ENCODE peak calls at places on chromosomes 13 and 19, in nine cellular contexts. Q is stimulated activated CD4-positive, alpha-beta T cell treated with anti-CD3 and anti-CD28 coated beads, Interleukin-2, amount 100 ng/mL, for 48 hours; S is body of pancreas; W is naive thymus-derived CD4-positive, alpha-beta T cell; I is IMR-90; E is M059J; D is activated CD4-positive, alpha-beta T cell treated with anti-CD3 and anti-CD28 coated beads, Interleukin-2, amount 50 U/mL, for 48 hours; L is GOT3; M is activated CD8-positive, alpha-beta memory T cell treated with anti-CD3 and anti-CD28 coated beads for 1 hour. J is an unnamed sample.

GRCh38 chr13:27476943-27477681 is 26.7 kb upstream of the MTIF3 start:
- DNase-seq in Q (no peak), S (peak), W (no peak), I (peak), E (peak), D (peak), L (no peak), M (no peak), J (peak)

GRCh38 chr19:10620786-10621185 is 4.6 kb upstream of the SLC44A2 start:
- DNase-seq in Q (no peak), S (no peak), W (no peak), I (no peak), E (no peak), D (no peak), L (no peak), M (no peak), J (no peak)

GRCh38 chr13:110397445-110397844 is 90.4 kb downstream of the COL4A2 start:
- DNase-seq in Q (no peak), S (no peak), W (no peak), I (peak), E (peak), D (no peak), L (no peak), M (no peak), J (peak)

GRCh38 chr19:39212377-39212742 is 8.3 kb upstream of the SYCN start:
- DNase-seq in Q (peak), S (peak), W (peak), I (no peak), E (no peak), D (peak), L (no peak), M (peak), J (no peak)

GRCh38 chr13:45615501-45616101 is at the start of gene ERICH6B:
- DNase-seq in Q (no peak), S (no peak), W (no peak), I (peak), E (peak), D (no peak), L (no peak), M (no peak), J (no peak)

GRCh38 chr19:46659151-46660007 is 1.6 kb downstream of the DACT3 start:
- DNase-seq in Q (no peak), S (no peak), W (no peak), I (no peak), E (peak), D (peak), L (no peak), M (no peak), J (no peak)

GRCh38 chr13:27036236-27036981 is 135.2 kb downstream of the USP12 start:
- DNase-seq in Q (no peak), S (no peak), W (no peak), I (no peak), E (peak), D (no peak), L (no peak), M (no peak), J (peak)

GRCh38 chr13:22561581-22561980 is 619.2 kb upstream of the SGCG start:
- DNase-seq in Q (no peak), S (no peak), W (no peak), I (no peak), E (no peak), D (no peak), L (no peak), M (no peak), J (no peak)

GRCh38 chr13:30690282-30691188 is 44.8 kb upstream of the ALOX5AP start:
- DNase-seq in Q (no peak), S (no peak), W (no peak), I (peak), E (peak), D (no peak), L (peak), M (no peak), J (peak)

GRCh38 chr13:49530452-49530851 is 34.7 kb downstream of the PHF11 start:
- DNase-seq in Q (no peak), S (no peak), W (no peak), I (no peak), E (no peak), D (no peak), L (no peak), M (no peak), J (no peak)

GRCh38 chr19:51327066-51327985 is 14.6 kb downstream of the VSIG10L start:
- DNase-seq in Q (peak), S (no peak), W (peak), I (peak), E (no peak), D (peak), L (no peak), M (no peak), J (peak)

GRCh38 chr19:512548-513365 is 5.5 kb downstream of the TPGS1 start:
- DNase-seq in Q (no peak), S (no peak), W (no peak), I (no peak), E (no peak), D (no peak), L (no peak), M (no peak), J (no peak)

GRCh38 chr19:14385492-14385891 is 4.2 kb downstream of the ADGRE5 start:
- DNase-seq in Q (no peak), S (no peak), W (no peak), I (no peak), E (no peak), D (no peak), L (no peak), M (no peak), J (no peak)

GRCh38 chr19:3149089-3149488 is 13.3 kb downstream of the GNA15 start:
- DNase-seq in Q (no peak), S (no peak), W (no peak), I (no peak), E (no peak), D (no peak), L (no peak), M (no peak), J (no peak)

GRCh38 chr13:91329736-91330135 is 17.8 kb upstream of the MIR17HG start:
- DNase-seq in Q (no peak), S (no peak), W (no peak), I (no peak), E (no peak), D (no peak), L (no peak), M (no peak), J (no peak)

GRCh38 chr19:15776991-15777787 is 10.3 kb upstream of the OR10H5 start:
- DNase-seq in Q (no peak), S (no peak), W (no peak), I (no peak), E (no peak), D (no peak), L (no peak), M (no peak), J (no peak)

GRCh38 chr13:101026736-101027398 is 352.3 kb upstream of the TMTC4 start:
- DNase-seq in Q (no peak), S (no peak), W (no peak), I (no peak), E (no peak), D (no peak), L (no peak), M (no peak), J (no peak)

GRCh38 chr13:23140492-23140891 is 40.3 kb upstream of the SGCG start:
- DNase-seq in Q (no peak), S (no peak), W (no peak), I (peak), E (peak), D (no peak), L (no peak), M (no peak), J (no peak)

GRCh38 chr13:110047511-110047910 is 259.4 kb downstream of the COL4A1 start:
- DNase-seq in Q (no peak), S (peak), W (no peak), I (peak), E (peak), D (no peak), L (no peak), M (no peak), J (no peak)

GRCh38 chr13:33205804-33206221 is 79.7 kb downstream of the STARD13 start:
- DNase-seq in Q (no peak), S (peak), W (no peak), I (peak), E (no peak), D (no peak), L (no peak), M (no peak), J (no peak)

GRCh38 chr13:67515895-67516294 is 285.8 kb upstream of the PCDH9 start:
- DNase-seq in Q (no peak), S (no peak), W (no peak), I (peak), E (peak), D (no peak), L (no peak), M (no peak), J (no peak)

GRCh38 chr19:1181606-1182005 is 7.5 kb upstream of the SBNO2 start:
- DNase-seq in Q (no peak), S (peak), W (no peak), I (no peak), E (no peak), D (no peak), L (no peak), M (no peak), J (peak)

GRCh38 chr13:24834902-24835510 is 71.0 kb downstream of the RNF17 start:
- DNase-seq in Q (no peak), S (no peak), W (no peak), I (no peak), E (no peak), D (no peak), L (no peak), M (no peak), J (no peak)

GRCh38 chr13:112733661-112734379 is 44.0 kb downstream of the ATP11A start:
- DNase-seq in Q (no peak), S (no peak), W (no peak), I (no peak), E (no peak), D (no peak), L (no peak), M (no peak), J (no peak)

GRCh38 chr19:5149508-5149907 is 180.6 kb downstream of the KDM4B start:
- DNase-seq in Q (no peak), S (no peak), W (no peak), I (no peak), E (no peak), D (no peak), L (no peak), M (no peak), J (no peak)

GRCh38 chr13:100363874-100364273 is 224.7 kb downstream of the GGACT start:
- DNase-seq in Q (no peak), S (no peak), W (no peak), I (peak), E (peak), D (no peak), L (no peak), M (no peak), J (peak)

GRCh38 chr19:17869114-17869608 is 2.6 kb upstream of the SLC5A5 start:
- DNase-seq in Q (no peak), S (no peak), W (no peak), I (no peak), E (no peak), D (no peak), L (no peak), M (no peak), J (no peak)

GRCh38 chr13:29502391-29503008 is 93.0 kb downstream of the SLC7A1 start:
- DNase-seq in Q (no peak), S (no peak), W (no peak), I (no peak), E (peak), D (no peak), L (no peak), M (no peak), J (no peak)

GRCh38 chr13:21567714-21568113 is 36.3 kb downstream of the MICU2 start:
- DNase-seq in Q (no peak), S (no peak), W (no peak), I (peak), E (no peak), D (no peak), L (no peak), M (no peak), J (no peak)

GRCh38 chr13:33080962-33081655 is 64.9 kb downstream of the KL start:
- DNase-seq in Q (no peak), S (no peak), W (no peak), I (no peak), E (no peak), D (no peak), L (no peak), M (no peak), J (no peak)

GRCh38 chr13:113474179-113474578 is 16.3 kb downstream of the DCUN1D2 start:
- DNase-seq in Q (no peak), S (no peak), W (no peak), I (peak), E (no peak), D (no peak), L (no peak), M (no peak), J (peak)

GRCh38 chr19:10334340-10335148 is 1.2 kb upstream of the RAVER1 start:
- DNase-seq in Q (peak), S (peak), W (no peak), I (peak), E (no peak), D (peak), L (peak), M (no peak), J (peak)

GRCh38 chr19:4878491-4878968 is 11.1 kb upstream of the PLIN3 start:
- DNase-seq in Q (no peak), S (no peak), W (no peak), I (no peak), E (no peak), D (no peak), L (no peak), M (no peak), J (no peak)